ENCODE peak calls at places on chromosomes 11 and 22, in five cellular contexts. One of them, this sample, is unnamed.

GRCh38 chr22:39266398-39267030 is 21.7 kb upstream of the PDGFB start:
- DNase-seq in right atrium auricular region: peak
- DNase-seq in breast epithelium: no peak
- DNase-seq in astrocyte of the spinal cord: no peak
- DNase-seq in body of pancreas: no peak
- DNase-seq in this sample: peak

GRCh38 chr11:128878455-128878854 is 11.4 kb upstream of the KCNJ1 start:
- DNase-seq in astrocyte of the spinal cord: no peak
- DNase-seq in breast epithelium: no peak
- DNase-seq in right atrium auricular region: no peak
- DNase-seq in body of pancreas: no peak
- DNase-seq in this sample: no peak

GRCh38 chr11:129950319-129951034 is 52.2 kb downstream of the PRDM10 start:
- DNase-seq in astrocyte of the spinal cord: peak
- DNase-seq in body of pancreas: peak
- DNase-seq in breast epithelium: no peak
- DNase-seq in right atrium auricular region: peak
- DNase-seq in this sample: peak

GRCh38 chr11:65262381-65262680 is 569 bp downstream of the POLA2 start:
- DNase-seq in right atrium auricular region: peak
- DNase-seq in body of pancreas: no peak
- DNase-seq in astrocyte of the spinal cord: peak
- DNase-seq in breast epithelium: no peak
- DNase-seq in this sample: peak

GRCh38 chr11:126423154-126423553 is 67.7 kb downstream of the ST3GAL4 start:
- DNase-seq in astrocyte of the spinal cord: no peak
- DNase-seq in breast epithelium: no peak
- DNase-seq in body of pancreas: no peak
- DNase-seq in right atrium auricular region: no peak
- DNase-seq in this sample: no peak

GRCh38 chr11:45089845-45090499 is 56.5 kb upstream of the PRDM11 start:
- DNase-seq in body of pancreas: no peak
- DNase-seq in astrocyte of the spinal cord: peak
- DNase-seq in breast epithelium: no peak
- DNase-seq in right atrium auricular region: no peak
- DNase-seq in this sample: peak

GRCh38 chr11:706957-707816 is 1.2 kb downstream of the EPS8L2 start:
- DNase-seq in body of pancreas: peak
- DNase-seq in astrocyte of the spinal cord: peak
- DNase-seq in breast epithelium: no peak
- DNase-seq in right atrium auricular region: no peak
- DNase-seq in this sample: peak

GRCh38 chr11:39374963-39375698 is 2084.3 kb downstream of the LRRC4C start:
- DNase-seq in right atrium auricular region: no peak
- DNase-seq in breast epithelium: no peak
- DNase-seq in body of pancreas: no peak
- DNase-seq in astrocyte of the spinal cord: peak
- DNase-seq in this sample: peak

GRCh38 chr11:46889689-46890475 is 28.5 kb downstream of the LRP4 start:
- DNase-seq in body of pancreas: peak
- DNase-seq in breast epithelium: peak
- DNase-seq in right atrium auricular region: peak
- DNase-seq in astrocyte of the spinal cord: peak
- DNase-seq in this sample: peak

GRCh38 chr22:22593964-22594656 is 35.0 kb upstream of the PRAME start:
- DNase-seq in body of pancreas: peak
- DNase-seq in astrocyte of the spinal cord: peak
- DNase-seq in breast epithelium: no peak
- DNase-seq in right atrium auricular region: no peak
- DNase-seq in this sample: peak

GRCh38 chr11:116193321-116194114 is 579.3 kb downstream of the BUD13 start:
- DNase-seq in body of pancreas: peak
- DNase-seq in right atrium auricular region: no peak
- DNase-seq in astrocyte of the spinal cord: peak
- DNase-seq in breast epithelium: peak
- DNase-seq in this sample: peak
- TF ChIP-seq CTCF in body of pancreas: no peak
- TF ChIP-seq CTCF in right atrium auricular region: no peak
- TF ChIP-seq CTCF in astrocyte of the spinal cord: peak
- TF ChIP-seq CTCF in breast epithelium: no peak
- TF ChIP-seq CTCF in this sample: peak

GRCh38 chr22:37273126-37273845 is 9.0 kb upstream of the CYTH4 start:
- DNase-seq in astrocyte of the spinal cord: peak
- DNase-seq in breast epithelium: no peak
- DNase-seq in right atrium auricular region: no peak
- DNase-seq in body of pancreas: no peak
- DNase-seq in this sample: peak
- H3K4me3 ChIP-seq in astrocyte of the spinal cord: no peak
- H3K4me3 ChIP-seq in breast epithelium: no peak
- H3K4me3 ChIP-seq in right atrium auricular region: no peak
- H3K4me3 ChIP-seq in body of pancreas: no peak
- H3K4me3 ChIP-seq in this sample: no peak

DNA sequence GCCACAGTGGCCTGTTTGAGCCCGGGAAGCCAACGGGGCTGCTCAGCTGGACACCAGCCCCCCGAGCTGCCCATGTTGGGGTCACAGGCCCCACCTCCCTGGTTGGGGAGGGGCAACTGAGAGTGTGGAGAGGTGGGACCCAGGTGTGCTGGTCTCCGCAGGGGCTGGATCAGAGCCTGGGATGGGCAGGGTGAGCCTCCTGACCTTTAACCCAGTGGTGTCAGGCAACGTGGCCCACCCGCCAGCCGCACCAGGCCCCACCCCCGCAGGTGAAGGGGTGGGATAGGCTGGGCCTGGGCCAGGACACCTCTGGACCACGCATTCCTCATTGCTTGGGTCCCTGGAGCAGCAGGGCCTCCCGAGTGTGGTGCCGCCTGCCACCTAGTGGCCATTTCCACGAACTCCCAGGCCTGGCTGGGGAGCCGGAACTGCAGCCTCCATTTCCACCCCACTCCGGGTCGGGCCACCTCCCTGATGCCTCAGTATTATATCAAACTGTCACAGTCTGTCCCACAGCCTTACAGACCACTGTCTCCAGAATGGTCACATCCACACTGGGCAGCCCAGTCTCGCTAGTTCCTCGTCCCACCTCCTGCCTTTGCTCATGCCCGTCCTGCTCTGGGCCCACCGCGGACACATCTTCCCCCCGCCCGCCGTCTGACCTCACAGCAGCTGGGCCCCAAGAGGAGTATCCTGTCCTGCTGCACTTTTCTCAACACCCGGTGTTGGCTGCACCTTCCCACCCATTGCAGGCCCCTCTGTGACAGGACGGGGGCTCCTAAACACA is 13.3 kb upstream of the PPP6R3 start:
- DNase-seq in body of pancreas: peak
- DNase-seq in breast epithelium: peak
- DNase-seq in right atrium auricular region: no peak
- DNase-seq in astrocyte of the spinal cord: peak
- DNase-seq in this sample: peak
- TF ChIP-seq CTCF in body of pancreas: peak
- TF ChIP-seq CTCF in breast epithelium: peak
- TF ChIP-seq CTCF in right atrium auricular region: peak
- TF ChIP-seq CTCF in astrocyte of the spinal cord: peak
- TF ChIP-seq CTCF in this sample: peak

GRCh38 chr11:114059278-114059983 is at the start of gene ZBTB16:
- DNase-seq in astrocyte of the spinal cord: peak
- DNase-seq in breast epithelium: peak
- DNase-seq in body of pancreas: peak
- DNase-seq in right atrium auricular region: peak
- DNase-seq in this sample: no peak
- H3K4me3 ChIP-seq in astrocyte of the spinal cord: peak
- H3K4me3 ChIP-seq in breast epithelium: peak
- H3K4me3 ChIP-seq in body of pancreas: peak
- H3K4me3 ChIP-seq in right atrium auricular region: peak
- H3K4me3 ChIP-seq in this sample: peak

This sample was measured in fibroblast of the aortic adventitia.